ENCODE peak calls at places on chromosomes 3 and 15, in six cellular contexts. One of them, this sample, is unnamed.

GRCh38 chr3:133699467-133699866 is 37.7 kb upstream of the TOPBP1 start:
- DNase-seq in AG20443: no peak
- DNase-seq in stimulated activated CD4-positive, alpha-beta T cell treated with anti-CD3 and anti-CD28 coated beads, Interleukin-1b, Interleukin-23, amount 100 ng/mL, for 1 hour: no peak
- DNase-seq in stimulated activated CD8-positive, alpha-beta memory T cell treated with anti-CD3 and anti-CD28 coated beads, Interleukin-2, amount 100 ng/mL, for 48 hours: no peak
- DNase-seq in activated T-cell treated with anti-CD3 and anti-CD28 coated beads for 24 hours: no peak
- DNase-seq in 8988T: no peak
- DNase-seq in this sample: no peak

GRCh38 chr15:74723754-74724334 is 1.5 kb downstream of the CYP1A1 start:
- DNase-seq in AG20443: peak
- DNase-seq in stimulated activated CD4-positive, alpha-beta T cell treated with anti-CD3 and anti-CD28 coated beads, Interleukin-1b, Interleukin-23, amount 100 ng/mL, for 1 hour: no peak
- DNase-seq in stimulated activated CD8-positive, alpha-beta memory T cell treated with anti-CD3 and anti-CD28 coated beads, Interleukin-2, amount 100 ng/mL, for 48 hours: no peak
- DNase-seq in activated T-cell treated with anti-CD3 and anti-CD28 coated beads for 24 hours: no peak
- DNase-seq in 8988T: no peak
- DNase-seq in this sample: peak

GRCh38 chr3:4495294-4496110 is 2.4 kb downstream of the ITPR1 start:
- DNase-seq in AG20443: no peak
- DNase-seq in stimulated activated CD4-positive, alpha-beta T cell treated with anti-CD3 and anti-CD28 coated beads, Interleukin-1b, Interleukin-23, amount 100 ng/mL, for 1 hour: no peak
- DNase-seq in stimulated activated CD8-positive, alpha-beta memory T cell treated with anti-CD3 and anti-CD28 coated beads, Interleukin-2, amount 100 ng/mL, for 48 hours: no peak
- DNase-seq in activated T-cell treated with anti-CD3 and anti-CD28 coated beads for 24 hours: no peak
- DNase-seq in 8988T: no peak
- DNase-seq in this sample: no peak

GRCh38 chr15:40243126-40243810 is 4.4 kb downstream of the PAK6 start:
- DNase-seq in AG20443: no peak
- DNase-seq in stimulated activated CD4-positive, alpha-beta T cell treated with anti-CD3 and anti-CD28 coated beads, Interleukin-1b, Interleukin-23, amount 100 ng/mL, for 1 hour: no peak
- DNase-seq in stimulated activated CD8-positive, alpha-beta memory T cell treated with anti-CD3 and anti-CD28 coated beads, Interleukin-2, amount 100 ng/mL, for 48 hours: no peak
- DNase-seq in activated T-cell treated with anti-CD3 and anti-CD28 coated beads for 24 hours: no peak
- DNase-seq in 8988T: no peak
- DNase-seq in this sample: no peak

GRCh38 chr3:124621498-124621897 is 108.8 kb upstream of the UMPS start:
- DNase-seq in AG20443: no peak
- DNase-seq in stimulated activated CD4-positive, alpha-beta T cell treated with anti-CD3 and anti-CD28 coated beads, Interleukin-1b, Interleukin-23, amount 100 ng/mL, for 1 hour: no peak
- DNase-seq in stimulated activated CD8-positive, alpha-beta memory T cell treated with anti-CD3 and anti-CD28 coated beads, Interleukin-2, amount 100 ng/mL, for 48 hours: no peak
- DNase-seq in activated T-cell treated with anti-CD3 and anti-CD28 coated beads for 24 hours: no peak
- DNase-seq in 8988T: no peak
- DNase-seq in this sample: no peak

GRCh38 chr3:45123841-45124269 is 22.3 kb downstream of the CDCP1 start:
- DNase-seq in AG20443: peak
- DNase-seq in stimulated activated CD4-positive, alpha-beta T cell treated with anti-CD3 and anti-CD28 coated beads, Interleukin-1b, Interleukin-23, amount 100 ng/mL, for 1 hour: no peak
- DNase-seq in stimulated activated CD8-positive, alpha-beta memory T cell treated with anti-CD3 and anti-CD28 coated beads, Interleukin-2, amount 100 ng/mL, for 48 hours: no peak
- DNase-seq in activated T-cell treated with anti-CD3 and anti-CD28 coated beads for 24 hours: no peak
- DNase-seq in 8988T: no peak
- DNase-seq in this sample: no peak

GRCh38 chr15:74783072-74783807 is 1.4 kb downstream of the CSK start:
- DNase-seq in AG20443: peak
- DNase-seq in stimulated activated CD4-positive, alpha-beta T cell treated with anti-CD3 and anti-CD28 coated beads, Interleukin-1b, Interleukin-23, amount 100 ng/mL, for 1 hour: no peak
- DNase-seq in stimulated activated CD8-positive, alpha-beta memory T cell treated with anti-CD3 and anti-CD28 coated beads, Interleukin-2, amount 100 ng/mL, for 48 hours: no peak
- DNase-seq in activated T-cell treated with anti-CD3 and anti-CD28 coated beads for 24 hours: no peak
- DNase-seq in 8988T: no peak
- DNase-seq in this sample: no peak

GRCh38 chr15:63640146-63640545 is 43.0 kb downstream of the FBXL22 start:
- DNase-seq in AG20443: no peak
- DNase-seq in stimulated activated CD4-positive, alpha-beta T cell treated with anti-CD3 and anti-CD28 coated beads, Interleukin-1b, Interleukin-23, amount 100 ng/mL, for 1 hour: no peak
- DNase-seq in stimulated activated CD8-positive, alpha-beta memory T cell treated with anti-CD3 and anti-CD28 coated beads, Interleukin-2, amount 100 ng/mL, for 48 hours: no peak
- DNase-seq in activated T-cell treated with anti-CD3 and anti-CD28 coated beads for 24 hours: no peak
- DNase-seq in 8988T: no peak
- DNase-seq in this sample: no peak

GRCh38 chr3:46565607-46566039 is 479 bp downstream of the LRRC2 start:
- DNase-seq in AG20443: peak
- DNase-seq in stimulated activated CD4-positive, alpha-beta T cell treated with anti-CD3 and anti-CD28 coated beads, Interleukin-1b, Interleukin-23, amount 100 ng/mL, for 1 hour: no peak
- DNase-seq in stimulated activated CD8-positive, alpha-beta memory T cell treated with anti-CD3 and anti-CD28 coated beads, Interleukin-2, amount 100 ng/mL, for 48 hours: no peak
- DNase-seq in activated T-cell treated with anti-CD3 and anti-CD28 coated beads for 24 hours: no peak
- DNase-seq in 8988T: peak
- DNase-seq in this sample: no peak

GRCh38 chr3:170799009-170799408 is 71.0 kb downstream of the RPL22L1 start:
- DNase-seq in AG20443: no peak
- DNase-seq in stimulated activated CD4-positive, alpha-beta T cell treated with anti-CD3 and anti-CD28 coated beads, Interleukin-1b, Interleukin-23, amount 100 ng/mL, for 1 hour: no peak
- DNase-seq in stimulated activated CD8-positive, alpha-beta memory T cell treated with anti-CD3 and anti-CD28 coated beads, Interleukin-2, amount 100 ng/mL, for 48 hours: no peak
- DNase-seq in activated T-cell treated with anti-CD3 and anti-CD28 coated beads for 24 hours: no peak
- DNase-seq in 8988T: no peak
- DNase-seq in this sample: no peak

GRCh38 chr3:123154346-123154985 is 47.3 kb upstream of the SEC22A start:
- DNase-seq in AG20443: no peak
- DNase-seq in stimulated activated CD4-positive, alpha-beta T cell treated with anti-CD3 and anti-CD28 coated beads, Interleukin-1b, Interleukin-23, amount 100 ng/mL, for 1 hour: no peak
- DNase-seq in stimulated activated CD8-positive, alpha-beta memory T cell treated with anti-CD3 and anti-CD28 coated beads, Interleukin-2, amount 100 ng/mL, for 48 hours: no peak
- DNase-seq in activated T-cell treated with anti-CD3 and anti-CD28 coated beads for 24 hours: no peak
- DNase-seq in 8988T: no peak
- DNase-seq in this sample: peak

GRCh38 chr15:65323071-65323511 is 18.6 kb downstream of the RNU5B-1 start:
- DNase-seq in AG20443: no peak
- DNase-seq in stimulated activated CD4-positive, alpha-beta T cell treated with anti-CD3 and anti-CD28 coated beads, Interleukin-1b, Interleukin-23, amount 100 ng/mL, for 1 hour: no peak
- DNase-seq in stimulated activated CD8-positive, alpha-beta memory T cell treated with anti-CD3 and anti-CD28 coated beads, Interleukin-2, amount 100 ng/mL, for 48 hours: no peak
- DNase-seq in activated T-cell treated with anti-CD3 and anti-CD28 coated beads for 24 hours: no peak
- DNase-seq in 8988T: no peak
- DNase-seq in this sample: peak

GRCh38 chr3:121748638-121749275 is 784 bp downstream of the GOLGB1 start:
- DNase-seq in AG20443: no peak
- DNase-seq in stimulated activated CD4-positive, alpha-beta T cell treated with anti-CD3 and anti-CD28 coated beads, Interleukin-1b, Interleukin-23, amount 100 ng/mL, for 1 hour: peak
- DNase-seq in stimulated activated CD8-positive, alpha-beta memory T cell treated with anti-CD3 and anti-CD28 coated beads, Interleukin-2, amount 100 ng/mL, for 48 hours: peak
- DNase-seq in activated T-cell treated with anti-CD3 and anti-CD28 coated beads for 24 hours: no peak
- DNase-seq in 8988T: no peak
- DNase-seq in this sample: peak

GRCh38 chr3:146117406-146118285 is 43.3 kb downstream of the PLOD2 start:
- DNase-seq in AG20443: peak
- DNase-seq in stimulated activated CD4-positive, alpha-beta T cell treated with anti-CD3 and anti-CD28 coated beads, Interleukin-1b, Interleukin-23, amount 100 ng/mL, for 1 hour: no peak
- DNase-seq in stimulated activated CD8-positive, alpha-beta memory T cell treated with anti-CD3 and anti-CD28 coated beads, Interleukin-2, amount 100 ng/mL, for 48 hours: no peak
- DNase-seq in activated T-cell treated with anti-CD3 and anti-CD28 coated beads for 24 hours: no peak
- DNase-seq in 8988T: no peak
- DNase-seq in this sample: no peak

This sample was measured in mucosa of gallbladder.